ENCODE peak calls at places on chromosomes 2 and 18, in six cellular contexts. S is IMR-90, W is mammary epithelial cell, M is coronary artery, A is cardiac muscle cell, H is AG04450. U is an unnamed sample.

GRCh38 chr2:67600946-67601345 is 203.8 kb downstream of the ETAA1 start:
- DNase-seq in A (no peak), H (no peak), M (no peak), W (peak), S (peak), U (peak)

GRCh38 chr18:33666915-33667314 is 88.9 kb downstream of the ASXL3 start:
- DNase-seq in W (no peak), M (no peak), A (peak), S (no peak), H (no peak), U (no peak)

GRCh38 chr18:47149457-47150028 is 757 bp downstream of the HDHD2 start:
- DNase-seq in S (peak), M (no peak), A (no peak), H (no peak), W (peak), U (no peak)

GRCh38 chr18:46497129-46497528 is 159.9 kb downstream of the LOXHD1 start:
- DNase-seq in A (peak), S (no peak), H (no peak), W (peak), M (no peak), U (no peak)

GRCh38 chr2:71901466-71901865 is 246.2 kb downstream of the CYP26B1 start:
- DNase-seq in W (no peak), A (no peak), H (no peak), M (no peak), S (no peak), U (peak)

GRCh38 chr18:49611316-49611715 is 49.5 kb downstream of the LIPG start:
- DNase-seq in M (no peak), A (no peak), S (no peak), H (no peak), W (no peak), U (no peak)

GRCh38 chr2:191215666-191216065 is 29.5 kb upstream of the MYO1B start:
- DNase-seq in H (no peak), M (no peak), S (no peak), A (no peak), W (no peak), U (no peak)

GRCh38 chr2:224442092-224442999 is 40.4 kb upstream of the FAM124B start:
- DNase-seq in H (no peak), A (no peak), M (no peak), S (no peak), W (no peak), U (no peak)

GRCh38 chr2:15896859-15897258 is 43.5 kb upstream of the MYCN start:
- DNase-seq in S (no peak), W (no peak), M (no peak), H (no peak), A (no peak), U (no peak)

GRCh38 chr2:130756041-130756720 is 841 bp downstream of the AMER3 start:
- DNase-seq in S (no peak), W (peak), A (peak), M (no peak), H (no peak), U (no peak)

GRCh38 chr2:104861295-104862060 is 7.6 kb downstream of the POU3F3 start:
- DNase-seq in M (no peak), S (no peak), H (no peak), A (no peak), W (no peak), U (no peak)

GRCh38 chr18:67043276-67043675 is 439.4 kb upstream of the CDH19 start:
- DNase-seq in W (no peak), H (no peak), M (no peak), A (no peak), S (no peak), U (no peak)

GRCh38 chr2:233285921-233286320 is 21.7 kb upstream of the SAG start:
- DNase-seq in W (peak), M (no peak), A (no peak), H (no peak), S (peak), U (no peak)

GRCh38 chr18:21916594-21916993 is 176.0 kb downstream of the MIB1 start:
- DNase-seq in M (no peak), H (no peak), S (no peak), A (no peak), W (no peak), U (no peak)

GRCh38 chr2:115650827-115651226 is 1208.4 kb downstream of the DPP10 start:
- DNase-seq in W (no peak), H (no peak), A (peak), S (no peak), M (no peak), U (no peak)

GRCh38 chr2:128595763-128596452 is 277.2 kb upstream of the HS6ST1 start:
- DNase-seq in W (no peak), S (no peak), A (no peak), M (no peak), H (no peak), U (no peak)

GRCh38 chr2:201403904-201404303 is 46.8 kb upstream of the FLACC1 start:
- DNase-seq in S (peak), H (no peak), M (no peak), W (peak), A (peak), U (peak)

GRCh38 chr2:241217320-241218031 is 29.0 kb downstream of the ANO7 start:
- DNase-seq in W (peak), A (peak), S (peak), H (no peak), M (peak), U (peak)

GRCh38 chr18:45004531-45004930 is 323.8 kb downstream of the SETBP1 start:
- DNase-seq in W (no peak), M (no peak), H (no peak), A (no peak), S (peak), U (no peak)

GRCh38 chr2:604385-604784 is 72.8 kb downstream of the TMEM18 start:
- DNase-seq in S (no peak), H (no peak), M (peak), W (no peak), A (no peak), U (no peak)

GRCh38 chr2:12642855-12643254 is 73.9 kb upstream of the TRIB2 start:
- DNase-seq in W (no peak), S (no peak), M (no peak), H (no peak), A (peak), U (no peak)

GRCh38 chr2:34261701-34262100 is 662.6 kb upstream of the FAM98A start:
- DNase-seq in S (no peak), A (no peak), M (no peak), H (no peak), W (no peak), U (no peak)
- TF ChIP-seq CTCF in S (no peak), A (no peak), M (no peak), H (no peak), W (no peak), U (no peak)

DNA sequence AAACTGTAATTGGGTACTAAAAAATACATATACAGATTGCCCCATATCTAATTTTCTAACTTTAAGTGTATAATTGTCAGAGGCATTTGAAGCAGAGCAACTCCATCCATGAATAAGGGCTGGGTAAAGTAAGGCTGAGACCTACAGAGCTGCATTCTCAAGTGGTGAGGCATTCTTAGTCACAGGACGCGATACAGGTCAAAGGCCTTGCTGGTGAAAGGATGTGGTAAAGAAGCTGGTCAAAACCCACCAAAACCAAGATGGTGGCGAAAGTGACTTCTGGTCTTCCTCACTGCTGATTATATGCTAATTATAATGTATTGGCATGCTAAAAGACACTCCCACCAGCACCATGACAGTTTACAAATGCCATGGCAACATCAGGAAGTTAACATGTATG is 50.0 kb downstream of the SLC8A1 start:
- DNase-seq in S (peak), W (peak), H (peak), A (no peak), M (no peak), U (peak)
- H3K4me3 ChIP-seq in S (no peak), W (no peak), H (no peak), A (no peak), M (no peak), U (no peak)

DNA sequence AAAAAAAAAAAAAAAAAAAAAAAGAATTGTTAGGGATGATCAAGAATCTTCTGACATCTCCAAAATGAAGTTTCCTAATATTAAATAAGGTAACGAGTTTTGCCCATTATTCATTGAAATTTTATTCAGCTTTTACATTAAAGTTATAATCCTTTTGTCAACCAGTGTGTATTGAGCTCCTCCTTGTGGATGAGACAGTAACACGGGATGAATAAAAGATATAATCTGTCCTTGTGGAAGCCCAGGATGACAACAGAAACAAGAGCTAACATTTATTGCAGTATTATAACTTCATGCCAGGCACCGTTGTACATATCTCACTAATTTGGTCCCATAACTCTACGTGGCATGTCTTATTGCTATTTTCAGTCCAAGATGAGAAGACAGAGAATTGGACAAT is 33.4 kb upstream of the SERPINB7 start:
- DNase-seq in A (no peak), W (peak), S (peak), M (no peak), H (no peak), U (peak)
- TF ChIP-seq CTCF in A (peak), W (peak), S (peak), M (no peak), H (peak), U (peak)

GRCh38 chr2:209773377-209773776 is 1.7 kb downstream of the UNC80 start:
- DNase-seq in A (no peak), M (no peak), W (no peak), H (no peak), S (no peak), U (no peak)

GRCh38 chr2:209767316-209767715 is 4.3 kb upstream of the UNC80 start:
- DNase-seq in W (no peak), S (no peak), A (no peak), H (no peak), M (no peak), U (no peak)

GRCh38 chr2:209772316-209772715 is 684 bp downstream of the UNC80 start:
- DNase-seq in W (no peak), M (no peak), S (no peak), H (no peak), A (peak), U (no peak)

GRCh38 chr2:209768557-209768956 is 3.1 kb upstream of the UNC80 start:
- DNase-seq in M (no peak), W (no peak), H (no peak), A (no peak), S (no peak), U (no peak)

GRCh38 chr2:209771474-209772292 is at the start of gene UNC80:
- DNase-seq in A (peak), W (peak), M (no peak), H (peak), S (peak), U (no peak)
- H3K4me3 ChIP-seq in A (peak), W (peak), M (peak), H (peak), S (no peak), U (no peak)

DNA sequence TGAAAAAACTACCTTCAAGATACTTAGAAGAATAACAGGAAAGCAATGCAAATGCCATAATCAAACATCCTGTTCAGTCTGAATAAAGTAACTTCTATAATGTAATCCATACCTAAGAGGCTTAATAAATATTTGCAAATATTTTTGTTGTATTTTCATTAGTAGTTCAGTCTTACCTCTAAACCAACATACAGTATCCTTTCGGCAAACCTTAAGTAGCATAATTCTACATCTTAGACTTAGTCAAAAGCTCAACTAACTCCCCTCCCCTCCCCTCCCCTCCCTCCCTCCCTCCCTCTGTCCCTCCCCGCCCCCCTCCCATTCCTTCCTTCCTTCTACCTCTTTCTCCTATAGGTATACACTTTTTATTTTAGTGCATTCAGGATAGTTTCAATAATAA is 1373.2 kb downstream of the SUCLG1 start:
- DNase-seq in W (no peak), A (no peak), M (no peak), S (no peak), H (no peak), U (no peak)
- TF ChIP-seq CTCF in W (no peak), A (no peak), M (no peak), S (no peak), H (no peak), U (no peak)

GRCh38 chr2:100997509-100998234 is 4.4 kb upstream of the RPL31 start:
- DNase-seq in M (no peak), A (no peak), S (no peak), H (no peak), W (no peak), U (no peak)
- H3K4me3 ChIP-seq in M (no peak), A (no peak), S (no peak), H (no peak), W (no peak), U (no peak)

GRCh38 chr2:51789908-51790307 is 758.0 kb upstream of the NRXN1 start:
- DNase-seq in W (no peak), H (no peak), S (peak), A (no peak), M (no peak), U (no peak)

GRCh38 chr2:51790854-51791253 is 758.9 kb upstream of the NRXN1 start:
- DNase-seq in M (no peak), A (no peak), W (no peak), S (no peak), H (no peak), U (no peak)

GRCh38 chr2:51795248-51795888 is 763.4 kb upstream of the NRXN1 start:
- DNase-seq in W (no peak), M (no peak), S (no peak), A (peak), H (no peak), U (no peak)
- TF ChIP-seq CTCF in W (no peak), M (no peak), S (no peak), A (peak), H (peak), U (no peak)

U was measured in AG09309.